ENCODE peak calls at places on chromosomes 3 and 15, in four cellular contexts. One of them, this sample, is unnamed.
A peak's percentile ranks its signal among the peaks of the same experiment; 100 is the strongest.

GRCh38 chr15:64582202-64582601 is 121.8 kb downstream of the ZNF609 start:
- DNase-seq in CD8-positive, alpha-beta memory T cell: no peak
- DNase-seq in fibroblast of lung: no peak
- DNase-seq in Kasumi-1: no peak
- DNase-seq in this sample: peak; percentile 42

GRCh38 chr3:191963182-191963581 is 502.2 kb downstream of the PYDC2 start:
- DNase-seq in CD8-positive, alpha-beta memory T cell: no peak
- DNase-seq in Kasumi-1: no peak
- DNase-seq in fibroblast of lung: no peak
- DNase-seq in this sample: no peak

GRCh38 chr15:49624046-49624445 is 3.2 kb downstream of the DTWD1 start:
- DNase-seq in Kasumi-1: peak; percentile 24
- DNase-seq in fibroblast of lung: no peak
- DNase-seq in CD8-positive, alpha-beta memory T cell: no peak
- DNase-seq in this sample: peak; percentile 44

GRCh38 chr3:169508426-169508825 is 155.1 kb downstream of the MECOM start:
- DNase-seq in Kasumi-1: no peak
- DNase-seq in CD8-positive, alpha-beta memory T cell: no peak
- DNase-seq in fibroblast of lung: peak; percentile 12
- DNase-seq in this sample: no peak

GRCh38 chr15:31352911-31353811 is 26.5 kb downstream of the KLF13 start:
- DNase-seq in Kasumi-1: peak; percentile 9
- DNase-seq in CD8-positive, alpha-beta memory T cell: peak; percentile 67
- DNase-seq in fibroblast of lung: peak; percentile 91
- DNase-seq in this sample: peak; percentile 82

GRCh38 chr3:126151562-126152302 is 28.7 kb downstream of the ALDH1L1 start:
- DNase-seq in fibroblast of lung: no peak
- DNase-seq in Kasumi-1: no peak
- DNase-seq in CD8-positive, alpha-beta memory T cell: no peak
- DNase-seq in this sample: no peak

GRCh38 chr3:44030690-44031344 is 210.9 kb upstream of the TOPAZ1 start:
- DNase-seq in Kasumi-1: no peak
- DNase-seq in fibroblast of lung: peak; percentile 12
- DNase-seq in CD8-positive, alpha-beta memory T cell: no peak
- DNase-seq in this sample: no peak

GRCh38 chr15:96126859-96127258 is 203.6 kb upstream of the NR2F2 start:
- DNase-seq in CD8-positive, alpha-beta memory T cell: no peak
- DNase-seq in Kasumi-1: no peak
- DNase-seq in fibroblast of lung: no peak
- DNase-seq in this sample: no peak

GRCh38 chr15:99249270-99249817 is at the start of gene TTC23:
- DNase-seq in fibroblast of lung: peak; percentile 93
- DNase-seq in CD8-positive, alpha-beta memory T cell: no peak
- DNase-seq in Kasumi-1: no peak
- DNase-seq in this sample: peak; percentile 89

GRCh38 chr3:45178131-45179023 is 32.2 kb upstream of the CDCP1 start:
- DNase-seq in CD8-positive, alpha-beta memory T cell: no peak
- DNase-seq in Kasumi-1: no peak
- DNase-seq in fibroblast of lung: peak; percentile 78
- DNase-seq in this sample: peak; percentile 69

GRCh38 chr3:25592510-25592968 is 72.2 kb downstream of the TOP2B start:
- DNase-seq in fibroblast of lung: peak; percentile 82
- DNase-seq in CD8-positive, alpha-beta memory T cell: no peak
- DNase-seq in Kasumi-1: peak; percentile 8
- DNase-seq in this sample: peak; percentile 78

GRCh38 chr3:155369244-155369643 is 75.8 kb upstream of the STRIT1 start:
- DNase-seq in CD8-positive, alpha-beta memory T cell: no peak
- DNase-seq in fibroblast of lung: no peak
- DNase-seq in Kasumi-1: no peak
- DNase-seq in this sample: no peak

GRCh38 chr3:120688121-120688520 is 6.1 kb upstream of the HGD start:
- DNase-seq in Kasumi-1: peak; percentile 25
- DNase-seq in CD8-positive, alpha-beta memory T cell: no peak
- DNase-seq in fibroblast of lung: peak; percentile 34
- DNase-seq in this sample: peak; percentile 79

GRCh38 chr3:46883252-46884185 is 6.0 kb downstream of the PTH1R start:
- DNase-seq in Kasumi-1: peak; percentile 10
- DNase-seq in fibroblast of lung: peak; percentile 31
- DNase-seq in CD8-positive, alpha-beta memory T cell: no peak
- DNase-seq in this sample: no peak

GRCh38 chr3:139982404-139982803 is 47.4 kb downstream of the CLSTN2 start:
- DNase-seq in Kasumi-1: no peak
- DNase-seq in fibroblast of lung: no peak
- DNase-seq in CD8-positive, alpha-beta memory T cell: no peak
- DNase-seq in this sample: no peak

GRCh38 chr3:112802338-112802737 is 44.3 kb downstream of the CD200R1L start:
- DNase-seq in fibroblast of lung: no peak
- DNase-seq in CD8-positive, alpha-beta memory T cell: no peak
- DNase-seq in Kasumi-1: no peak
- DNase-seq in this sample: no peak

GRCh38 chr3:105402287-105402801 is 35.6 kb downstream of the ALCAM start:
- DNase-seq in CD8-positive, alpha-beta memory T cell: no peak
- DNase-seq in fibroblast of lung: no peak
- DNase-seq in Kasumi-1: no peak
- DNase-seq in this sample: peak; percentile 47

GRCh38 chr3:52890735-52891134 is 6.6 kb downstream of the STIMATE start:
- DNase-seq in Kasumi-1: no peak
- DNase-seq in CD8-positive, alpha-beta memory T cell: no peak
- DNase-seq in fibroblast of lung: no peak
- DNase-seq in this sample: no peak

GRCh38 chr3:191329654-191330308 is 545 bp downstream of the UTS2B start:
- DNase-seq in fibroblast of lung: peak; percentile 74
- DNase-seq in Kasumi-1: peak; percentile 40
- DNase-seq in CD8-positive, alpha-beta memory T cell: peak; percentile 1
- DNase-seq in this sample: peak; percentile 71

GRCh38 chr3:184260571-184261269 is 633 bp downstream of the CAMK2N2 start:
- DNase-seq in fibroblast of lung: no peak
- DNase-seq in Kasumi-1: no peak
- DNase-seq in CD8-positive, alpha-beta memory T cell: no peak
- DNase-seq in this sample: no peak

GRCh38 chr3:134598813-134599563 is 51.8 kb downstream of the KY start:
- DNase-seq in CD8-positive, alpha-beta memory T cell: no peak
- DNase-seq in fibroblast of lung: no peak
- DNase-seq in Kasumi-1: no peak
- DNase-seq in this sample: no peak

GRCh38 chr3:184512621-184513020 is 49.0 kb upstream of the EPHB3 start:
- DNase-seq in Kasumi-1: no peak
- DNase-seq in fibroblast of lung: no peak
- DNase-seq in CD8-positive, alpha-beta memory T cell: no peak
- DNase-seq in this sample: no peak

GRCh38 chr15:90681480-90681879 is 35.7 kb upstream of the BLM start:
- DNase-seq in fibroblast of lung: peak; percentile 89
- DNase-seq in CD8-positive, alpha-beta memory T cell: no peak
- DNase-seq in Kasumi-1: no peak
- DNase-seq in this sample: peak; percentile 93

GRCh38 chr3:62229908-62230307 is 143.4 kb downstream of the FEZF2 start:
- DNase-seq in fibroblast of lung: peak; percentile 22
- DNase-seq in Kasumi-1: peak; percentile 42
- DNase-seq in CD8-positive, alpha-beta memory T cell: no peak
- DNase-seq in this sample: no peak

This sample was measured in IMR-90.